ENCODE peak calls at places on chromosomes 6 and 20, in nine cellular contexts. M, G, C, Q, Z, F, D, B and P are unnamed samples.

GRCh38 chr20:34583524-34583923 is 25.0 kb downstream of the MAP1LC3A start:
- DNase-seq in M (no peak), G (no peak), C (no peak), Q (no peak), Z (no peak), F (no peak), D (no peak), B (no peak), P (no peak)

GRCh38 chr6:108897371-108897770 is 49.1 kb downstream of the ARMC2 start:
- DNase-seq in M (no peak), G (no peak), C (no peak), Q (no peak), Z (peak; percentile 56), F (no peak), D (no peak), B (no peak), P (no peak)

GRCh38 chr6:38354033-38354373 is 285.7 kb downstream of the BTBD9 start:
- DNase-seq in M (peak; percentile 26), G (no peak), C (no peak), Q (no peak), Z (no peak), F (no peak), D (no peak), B (no peak), P (no peak)

GRCh38 chr6:160202411-160202810 is 56.2 kb downstream of the SLC22A2 start:
- DNase-seq in M (no peak), G (no peak), C (no peak), Q (no peak), Z (no peak), F (no peak), D (no peak), B (peak; percentile 20), P (no peak)

GRCh38 chr6:116208056-116208785 is 45.7 kb downstream of the TSPYL4 start:
- DNase-seq in M (no peak), G (no peak), C (no peak), Q (no peak), Z (no peak), F (no peak), D (no peak), B (no peak), P (no peak)

GRCh38 chr6:168428863-168429262 is 12.1 kb upstream of the SMOC2 start:
- DNase-seq in M (no peak), G (no peak), C (no peak), Q (no peak), Z (no peak), F (no peak), D (no peak), B (no peak), P (no peak)

GRCh38 chr6:137894779-137895385 is 27.8 kb downstream of the TNFAIP3 start:
- DNase-seq in M (no peak), G (no peak), C (no peak), Q (no peak), Z (peak; percentile 79), F (no peak), D (no peak), B (no peak), P (no peak)

GRCh38 chr6:72689107-72689954 is 67.5 kb downstream of the KCNQ5 start:
- DNase-seq in M (peak; percentile 95), G (peak; percentile 68), C (peak; percentile 8), Q (no peak), Z (peak; percentile 84), F (peak; percentile 68), D (no peak), B (no peak), P (no peak)

GRCh38 chr20:50127587-50128519 is 14.9 kb upstream of the UBE2V1 start:
- DNase-seq in M (no peak), G (no peak), C (no peak), Q (no peak), Z (no peak), F (no peak), D (no peak), B (no peak), P (no peak)

GRCh38 chr20:53914091-53914860 is 156.1 kb downstream of the BCAS1 start:
- DNase-seq in M (no peak), G (no peak), C (no peak), Q (no peak), Z (peak; percentile 51), F (no peak), D (no peak), B (no peak), P (no peak)

GRCh38 chr6:291697-292505 is at the start of gene DUSP22:
- DNase-seq in M (peak; percentile 92), G (peak; percentile 100), C (peak; percentile 87), Q (peak; percentile 84), Z (peak; percentile 83), F (peak; percentile 100), D (peak; percentile 92), B (peak; percentile 46), P (peak; percentile 87)

GRCh38 chr6:41040101-41040910 is 1.3 kb upstream of the UNC5CL start:
- DNase-seq in M (no peak), G (no peak), C (no peak), Q (no peak), Z (peak; percentile 20), F (no peak), D (peak; percentile 34), B (no peak), P (no peak)

GRCh38 chr6:158145940-158146339 is 22.1 kb downstream of the SERAC1 start:
- DNase-seq in M (no peak), G (no peak), C (no peak), Q (no peak), Z (no peak), F (no peak), D (no peak), B (no peak), P (no peak)

GRCh38 chr6:158142789-158143188 is 25.3 kb downstream of the SERAC1 start:
- DNase-seq in M (no peak), G (no peak), C (no peak), Q (no peak), Z (peak; percentile 93), F (no peak), D (no peak), B (peak; percentile 63), P (no peak)

GRCh38 chr6:158149641-158150040 is 18.4 kb downstream of the SERAC1 start:
- DNase-seq in M (no peak), G (no peak), C (no peak), Q (no peak), Z (peak; percentile 76), F (no peak), D (no peak), B (no peak), P (no peak)

DNA sequence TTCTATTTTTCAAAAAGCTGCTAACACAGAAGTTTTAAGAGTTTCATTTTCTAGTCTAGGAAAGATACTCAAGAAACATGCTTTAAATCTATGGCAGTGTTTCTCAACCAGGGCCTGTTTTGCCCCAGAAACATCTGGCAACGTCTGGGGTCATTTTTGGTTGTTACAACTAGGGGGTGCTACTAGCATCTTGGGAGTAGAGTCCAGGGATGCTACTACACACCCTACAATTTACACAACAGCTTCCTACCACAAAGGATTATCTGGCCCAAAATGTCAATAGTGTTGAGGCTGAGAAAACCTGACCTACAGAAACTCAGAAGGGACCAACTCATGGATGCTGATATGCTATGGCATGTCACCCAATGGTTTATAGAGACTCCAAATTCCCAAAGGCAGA is 24.4 kb downstream of the SERAC1 start:
- DNase-seq in M (peak; percentile 11), G (peak; percentile 32), C (peak; percentile 11), Q (peak; percentile 18), Z (peak; percentile 59), F (peak; percentile 13), D (no peak), B (no peak), P (no peak)
- TF ChIP-seq CTCF in M (peak; percentile 33), G (no peak), C (peak; percentile 74), Q (no peak), Z (peak; percentile 51), F (peak; percentile 16), D (peak; percentile 58), B (peak; percentile 19), P (no peak)

DNA sequence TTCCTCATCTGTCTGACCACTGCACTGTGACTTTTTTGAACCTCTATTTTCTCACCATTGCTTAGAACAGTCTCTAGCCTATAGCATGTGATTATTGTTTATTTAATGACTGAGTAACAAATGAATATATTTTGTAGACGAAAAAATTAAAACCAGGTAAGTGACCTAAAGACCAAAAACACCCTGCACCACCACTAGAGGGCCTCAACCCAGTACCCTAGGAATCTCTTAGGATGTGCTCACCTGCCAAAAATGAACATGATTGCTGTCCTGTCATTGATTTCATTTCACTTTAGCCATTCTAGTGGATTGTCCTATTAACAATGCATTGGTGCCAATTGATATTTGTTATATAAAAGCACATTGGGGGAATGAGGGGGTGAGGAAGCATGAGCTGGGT is 199.1 kb downstream of the COL9A1 start:
- DNase-seq in M (peak; percentile 24), G (no peak), C (peak; percentile 5), Q (no peak), Z (no peak), F (no peak), D (peak; percentile 14), B (no peak), P (no peak)
- TF ChIP-seq CTCF in M (peak; percentile 53), G (no peak), C (peak; percentile 84), Q (peak; percentile 66), Z (peak; percentile 51), F (no peak), D (peak; percentile 47), B (peak; percentile 49), P (peak; percentile 67)

GRCh38 chr6:52389264-52389625 is 27.3 kb downstream of the PAQR8 start:
- DNase-seq in M (no peak), G (no peak), C (no peak), Q (no peak), Z (no peak), F (no peak), D (no peak), B (no peak), P (no peak)
- TF ChIP-seq CTCF in M (no peak), G (no peak), C (no peak), Q (no peak), Z (no peak), F (no peak), D (no peak), B (no peak), P (no peak)

GRCh38 chr20:347317-347639 is 367 bp downstream of the NRSN2 start:
- DNase-seq in M (no peak), G (no peak), C (no peak), Q (no peak), Z (no peak), F (no peak), D (no peak), B (no peak), P (no peak)
- TF ChIP-seq CTCF in M (no peak), G (no peak), C (no peak), Q (no peak), Z (no peak), F (no peak), D (no peak), B (no peak), P (no peak)

DNA sequence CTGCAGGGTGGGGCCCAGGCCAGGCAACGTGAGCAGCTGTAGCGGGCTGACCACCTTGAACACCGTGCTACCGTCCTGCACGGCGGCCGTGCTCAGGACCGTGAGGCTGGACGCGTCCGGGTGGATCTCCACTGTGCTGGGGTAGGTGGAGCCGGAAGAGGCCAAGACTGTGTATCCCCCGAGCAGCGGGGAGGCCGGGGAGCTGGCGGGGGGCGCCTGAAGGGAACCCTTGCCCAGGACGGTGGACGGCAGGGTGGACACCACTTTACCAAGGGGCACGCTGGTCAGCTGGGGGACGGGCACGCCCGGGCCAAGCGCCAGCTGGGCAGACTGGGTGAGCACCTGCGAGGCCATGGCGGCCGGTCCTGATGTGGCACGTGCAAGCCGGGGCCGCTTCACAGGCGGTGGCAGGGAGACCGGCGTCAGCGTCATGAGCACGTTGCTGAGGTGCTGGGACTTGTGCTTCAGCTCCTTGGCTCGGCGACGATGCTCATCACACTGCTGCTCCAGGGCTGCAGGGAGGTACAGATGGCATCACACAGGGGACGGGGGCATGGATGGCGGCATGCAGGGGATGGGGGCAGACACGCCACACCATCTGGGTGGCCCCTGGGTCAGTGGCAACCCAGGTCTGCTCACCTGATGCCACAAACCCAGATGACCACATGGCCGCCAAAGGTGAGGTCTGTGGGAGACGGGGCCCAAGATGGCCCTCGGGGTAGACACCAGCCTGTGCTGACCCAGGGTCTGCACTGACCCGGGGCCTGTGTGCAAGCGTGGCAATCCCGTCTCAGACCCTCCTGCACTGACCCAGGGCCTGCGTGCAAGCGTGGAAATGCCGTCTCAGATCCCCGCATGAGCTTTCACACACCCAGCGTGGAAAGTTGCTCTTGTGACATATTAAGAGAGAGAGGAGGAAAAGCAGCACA is 16.4 kb upstream of the HELZ2 start:
- DNase-seq in M (no peak), G (no peak), C (no peak), Q (no peak), Z (no peak), F (no peak), D (no peak), B (no peak), P (no peak)
- TF ChIP-seq CTCF in M (no peak), G (no peak), C (no peak), Q (no peak), Z (no peak), F (no peak), D (no peak), B (no peak), P (no peak)